ENCODE peak calls at places on chromosomes 2 and 18, in five cellular contexts. F, J, A, Z and H are unnamed samples.

GRCh38 chr2:44793322-44793870 is 148.1 kb upstream of the SIX3 start:
- DNase-seq in J (no peak), Z (no peak), F (no peak), A (no peak), H (no peak)

GRCh38 chr18:60684843-60685513 is 312.4 kb upstream of the MC4R start:
- DNase-seq in J (no peak), F (no peak), Z (no peak), A (no peak), H (no peak)

GRCh38 chr2:222360146-222360545 is 61.3 kb upstream of the PAX3 start:
- DNase-seq in Z (no peak), F (no peak), A (no peak), J (no peak), H (no peak)

GRCh38 chr2:172113617-172114016 is 10.9 kb upstream of the DLX2 start:
- DNase-seq in J (no peak), F (no peak), A (no peak), Z (no peak), H (no peak)

GRCh38 chr2:149313512-149313972 is 16.8 kb upstream of the LYPD6 start:
- DNase-seq in Z (peak), J (no peak), A (no peak), F (no peak), H (peak)

GRCh38 chr2:134706587-134707329 is 12.0 kb downstream of the TMEM163 start:
- DNase-seq in A (no peak), F (no peak), J (no peak), Z (no peak), H (no peak)

GRCh38 chr18:50607374-50607933 is 47.6 kb downstream of the MAPK4 start:
- DNase-seq in A (no peak), F (no peak), Z (no peak), J (no peak), H (no peak)

GRCh38 chr2:217293607-217294006 is 433.7 kb upstream of the TNP1 start:
- DNase-seq in Z (no peak), J (no peak), A (no peak), F (no peak), H (no peak)

GRCh38 chr18:63284173-63284765 is 35.3 kb downstream of the BCL2 start:
- DNase-seq in Z (no peak), A (no peak), J (no peak), F (no peak), H (no peak)